ENCODE peak calls at places on chromosomes 12 and 14, in nine cellular contexts. D is A549, A is progenitor cell of endocrine pancreas, S is GM23338, X is left ventricle myocardium inferior, K is breast epithelium, U is ascending aorta, Q is fibroblast of mammary gland, Y is neural crest cell. I is an unnamed sample.

GRCh38 chr12:29316772-29317171 is 64.2 kb downstream of the ERGIC2 start:
- DNase-seq in D (no peak), A (no peak), S (peak), X (peak), K (no peak), U (no peak), Q (peak), Y (no peak), I (no peak)

GRCh38 chr12:27343255-27344000 is 10.8 kb downstream of the BMAL2 start:
- DNase-seq in D (peak), A (no peak), S (peak), X (no peak), K (no peak), U (no peak), Q (peak), Y (no peak), I (no peak)

GRCh38 chr14:59126714-59127436 is 61.6 kb upstream of the DAAM1 start:
- DNase-seq in D (peak), A (no peak), S (peak), X (no peak), K (no peak), U (no peak), Q (peak), Y (peak), I (no peak)

GRCh38 chr14:90553921-90554336 is 157.1 kb downstream of the CALM1 start:
- DNase-seq in D (no peak), A (no peak), S (no peak), X (no peak), K (no peak), U (no peak), Q (no peak), Y (no peak), I (no peak)

GRCh38 chr12:113149361-113150150 is at the start of gene CFAP73:
- DNase-seq in D (peak), A (peak), S (peak), X (peak), K (peak), U (no peak), Q (peak), Y (peak), I (no peak)

GRCh38 chr14:99910337-99911268 is 117.4 kb downstream of the EML1 start:
- DNase-seq in D (peak), A (no peak), S (no peak), X (no peak), K (no peak), U (no peak), Q (peak), Y (no peak), I (no peak)

GRCh38 chr14:99566390-99567354 is 37.3 kb downstream of the CCDC85C start:
- DNase-seq in D (no peak), A (no peak), S (no peak), X (no peak), K (no peak), U (no peak), Q (no peak), Y (no peak), I (no peak)

GRCh38 chr14:75654127-75654732 is 6.4 kb downstream of the ERG28 start:
- DNase-seq in D (peak), A (peak), S (peak), X (peak), K (peak), U (peak), Q (peak), Y (peak), I (peak)

GRCh38 chr14:93055651-93056115 is 60.0 kb downstream of the ITPK1 start:
- DNase-seq in D (no peak), A (no peak), S (no peak), X (no peak), K (no peak), U (no peak), Q (no peak), Y (no peak), I (no peak)

GRCh38 chr12:89862511-89863331 is 154.1 kb upstream of the ATP2B1 start:
- DNase-seq in D (no peak), A (no peak), S (no peak), X (no peak), K (no peak), U (no peak), Q (no peak), Y (no peak), I (peak)

GRCh38 chr12:124513297-124513867 is 54.0 kb downstream of the NCOR2 start:
- DNase-seq in D (peak), A (no peak), S (peak), X (no peak), K (no peak), U (no peak), Q (no peak), Y (no peak), I (no peak)

GRCh38 chr14:52325126-52325525 is 11.0 kb downstream of the PTGER2 start:
- DNase-seq in D (no peak), A (no peak), S (no peak), X (no peak), K (no peak), U (no peak), Q (peak), Y (no peak), I (no peak)

GRCh38 chr14:68268719-68269118 is 449.1 kb downstream of the RAD51B start:
- DNase-seq in D (no peak), A (no peak), S (no peak), X (no peak), K (no peak), U (no peak), Q (no peak), Y (no peak), I (no peak)

GRCh38 chr12:1019283-1019682 is 28.3 kb downstream of the ERC1 start:
- DNase-seq in D (no peak), A (no peak), S (no peak), X (no peak), K (no peak), U (no peak), Q (no peak), Y (no peak), I (no peak)

GRCh38 chr12:52181757-52182156 is 10.1 kb downstream of the KRT80 start:
- DNase-seq in D (no peak), A (no peak), S (peak), X (no peak), K (no peak), U (no peak), Q (peak), Y (no peak), I (no peak)

GRCh38 chr12:93783827-93784226 is 106.7 kb downstream of the CRADD start:
- DNase-seq in D (no peak), A (no peak), S (no peak), X (no peak), K (no peak), U (no peak), Q (peak), Y (no peak), I (no peak)

GRCh38 chr12:47509398-47509851 is 196.4 kb downstream of the RPAP3 start:
- DNase-seq in D (peak), A (no peak), S (no peak), X (no peak), K (no peak), U (no peak), Q (peak), Y (no peak), I (no peak)

GRCh38 chr12:74999474-74999873 is 210.2 kb downstream of the KCNC2 start:
- DNase-seq in D (no peak), A (no peak), S (no peak), X (no peak), K (no peak), U (no peak), Q (no peak), Y (no peak), I (no peak)

DNA sequence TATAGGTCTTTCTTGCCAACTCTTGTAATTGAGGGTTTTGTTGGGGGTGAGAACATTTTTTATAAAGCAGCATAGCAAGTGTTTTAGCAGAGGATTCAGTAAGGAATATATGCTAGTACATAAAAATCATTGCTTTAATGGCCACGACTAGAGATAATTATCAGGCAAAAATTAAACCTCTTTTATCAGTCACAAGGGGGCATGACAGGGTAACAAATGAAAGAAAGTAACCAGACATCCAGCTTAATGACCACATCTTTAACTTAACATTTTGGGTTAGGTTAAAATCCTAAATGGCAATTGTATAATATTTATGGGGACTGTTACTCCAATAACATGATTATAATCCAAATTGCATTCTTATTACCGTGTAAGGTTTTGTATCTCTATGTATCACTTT is 119.6 kb downstream of the LRRIQ1 start:
- DNase-seq in D (peak), A (no peak), S (peak), X (no peak), K (no peak), U (no peak), Q (peak), Y (no peak), I (no peak)
- TF ChIP-seq CTCF in D (peak), A (peak), S (peak), X (no peak), K (no peak), U (no peak), Q (peak), Y (peak), I (no peak)

DNA sequence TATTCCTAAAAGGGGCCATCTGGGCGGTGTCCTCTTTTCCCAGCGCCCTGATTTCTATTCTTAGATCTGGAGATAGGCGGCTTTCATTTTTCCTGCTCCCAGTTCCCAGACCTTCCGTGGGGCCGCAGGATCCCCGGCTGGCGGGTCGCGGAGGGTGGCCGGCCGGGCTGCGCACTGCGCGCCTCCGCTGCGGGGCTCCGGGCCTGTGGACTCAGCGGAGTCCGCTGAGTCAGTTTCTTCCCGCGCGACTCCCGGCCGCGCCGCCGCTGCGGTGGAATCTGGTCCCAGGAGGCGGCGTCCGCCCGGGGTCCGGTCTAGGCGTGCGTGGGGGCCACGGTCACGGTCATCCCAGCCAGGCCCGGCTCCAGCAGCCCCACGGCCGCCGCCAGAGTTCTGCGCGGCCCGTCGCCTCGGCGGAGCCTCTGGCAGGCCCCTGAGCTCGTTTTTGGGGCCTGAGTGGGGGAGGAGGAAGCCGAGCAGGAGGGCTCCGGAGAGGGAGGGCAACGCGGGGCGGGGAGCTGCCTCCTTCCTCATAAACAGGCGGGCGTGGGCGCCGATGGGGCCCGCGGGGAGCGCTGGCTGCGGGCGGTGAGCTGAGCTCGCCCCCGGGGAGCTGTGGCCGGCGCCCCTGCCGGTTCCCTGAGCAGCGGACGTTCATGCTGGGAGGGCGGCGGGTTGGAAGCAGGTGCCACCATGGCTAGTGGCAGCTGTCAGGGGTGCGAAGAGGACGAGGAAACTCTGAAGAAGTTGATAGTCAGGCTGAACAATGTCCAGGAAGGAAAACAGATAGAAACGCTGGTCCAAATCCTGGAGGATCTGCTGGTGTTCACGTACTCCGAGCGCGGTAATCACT is at the start of gene LRRK2:
- DNase-seq in D (peak), A (peak), S (peak), X (peak), K (peak), U (peak), Q (peak), Y (peak), I (peak)
- TF ChIP-seq CTCF in D (no peak), A (no peak), S (no peak), X (peak), K (no peak), U (no peak), Q (no peak), Y (peak), I (no peak)

GRCh38 chr12:81146228-81147225 is 68.6 kb downstream of the ACSS3 start:
- DNase-seq in D (no peak), A (no peak), S (no peak), X (no peak), K (no peak), U (no peak), Q (no peak), Y (no peak), I (no peak)

GRCh38 chr12:81143057-81143456 is 65.2 kb downstream of the ACSS3 start:
- DNase-seq in D (peak), A (no peak), S (no peak), X (no peak), K (no peak), U (no peak), Q (no peak), Y (no peak), I (no peak)

DNA sequence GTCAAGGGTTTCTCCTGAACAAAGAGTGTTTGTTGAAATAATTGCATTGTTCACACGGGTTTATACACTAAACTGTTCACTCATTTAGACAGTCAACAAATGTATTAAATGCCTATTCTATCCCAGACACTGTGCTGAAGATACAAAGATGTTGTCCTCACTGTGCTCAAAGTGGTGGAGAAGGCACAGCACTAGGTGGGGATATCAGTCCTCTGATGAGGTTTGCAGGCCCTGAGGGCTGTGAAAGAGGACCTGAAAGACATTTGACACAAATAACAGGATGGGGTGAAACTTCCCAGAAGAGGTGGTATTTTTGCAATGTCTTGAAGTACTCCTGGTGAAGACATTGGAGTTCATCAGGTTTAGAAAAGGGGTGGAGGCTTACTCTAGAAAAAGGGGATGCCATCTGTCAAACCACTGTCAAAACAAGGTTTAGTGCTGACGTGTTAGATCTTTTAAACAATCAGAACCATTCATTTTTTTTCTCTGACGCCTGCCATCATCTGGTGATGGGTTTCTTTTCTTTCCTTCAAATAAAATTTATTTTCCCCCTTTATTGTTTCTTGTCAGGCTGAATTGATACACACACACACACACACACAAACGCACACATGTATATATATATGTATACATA is 69.5 kb downstream of the ACSS3 start:
- DNase-seq in D (no peak), A (no peak), S (no peak), X (no peak), K (no peak), U (no peak), Q (no peak), Y (no peak), I (no peak)
- TF ChIP-seq CTCF in D (no peak), A (no peak), S (peak), X (no peak), K (no peak), U (no peak), Q (no peak), Y (no peak), I (no peak)

GRCh38 chr14:102875652-102876051 is 46.8 kb upstream of the AMN start:
- DNase-seq in D (no peak), A (no peak), S (no peak), X (no peak), K (no peak), U (no peak), Q (no peak), Y (no peak), I (no peak)

GRCh38 chr14:102873546-102874061 is 48.9 kb upstream of the AMN start:
- DNase-seq in D (peak), A (no peak), S (no peak), X (no peak), K (no peak), U (no peak), Q (no peak), Y (no peak), I (no peak)

GRCh38 chr14:102878970-102879460 is 43.4 kb upstream of the AMN start:
- DNase-seq in D (peak), A (no peak), S (no peak), X (no peak), K (no peak), U (no peak), Q (no peak), Y (no peak), I (no peak)

GRCh38 chr14:102882233-102882906 is 40.1 kb upstream of the AMN start:
- DNase-seq in D (no peak), A (no peak), S (no peak), X (no peak), K (no peak), U (no peak), Q (no peak), Y (no peak), I (no peak)

DNA sequence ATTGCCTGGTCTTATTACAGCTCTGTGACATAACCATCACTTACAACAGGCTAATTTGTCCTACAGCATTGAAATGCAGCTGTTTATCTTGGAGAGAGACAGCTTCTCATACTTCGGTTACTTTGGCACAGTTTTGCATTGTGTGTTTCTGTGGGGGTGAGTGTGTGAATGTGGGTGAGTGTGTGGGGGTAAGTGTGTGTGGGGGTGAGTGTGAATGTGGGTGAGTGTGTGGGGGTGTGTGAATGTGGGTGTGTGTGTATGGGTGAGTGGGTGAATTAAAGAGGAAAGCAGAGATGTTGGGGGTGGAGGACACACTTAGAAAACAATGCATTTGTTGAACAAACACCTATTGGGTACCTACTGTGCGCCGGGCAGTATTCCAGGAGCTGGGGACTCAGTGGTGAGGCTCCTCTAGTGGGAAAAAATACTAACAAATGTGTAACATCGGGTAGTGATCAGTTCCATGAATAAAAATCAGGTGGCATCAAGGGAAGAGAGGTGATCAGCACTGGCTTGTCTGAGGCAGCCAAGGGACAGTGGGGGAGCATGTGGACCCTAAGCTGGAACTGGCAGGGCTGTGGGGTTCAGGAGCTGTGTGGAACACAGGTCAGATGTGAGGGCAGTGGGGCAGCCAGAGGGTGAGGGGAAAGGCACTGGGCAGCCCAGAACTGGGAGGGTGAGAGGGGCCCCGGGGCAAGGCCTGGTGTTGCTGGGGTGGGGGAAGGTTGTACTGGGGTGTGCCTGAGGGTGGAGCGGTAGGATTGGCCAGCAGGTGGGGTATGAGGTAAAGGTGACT is 44.1 kb upstream of the AMN start:
- DNase-seq in D (peak), A (no peak), S (peak), X (no peak), K (no peak), U (no peak), Q (no peak), Y (no peak), I (no peak)
- TF ChIP-seq CTCF in D (no peak), A (no peak), S (peak), X (no peak), K (no peak), U (no peak), Q (no peak), Y (no peak), I (no peak)

GRCh38 chr12:5912437-5913334 is 32.4 kb downstream of the ANO2 start:
- DNase-seq in D (peak), A (no peak), S (peak), X (no peak), K (no peak), U (no peak), Q (no peak), Y (peak), I (no peak)
- TF ChIP-seq CTCF in D (no peak), A (peak), S (peak), X (no peak), K (no peak), U (no peak), Q (peak), Y (peak), I (no peak)

I was measured in activated B cell treated with CpG ODN at 0.5 μM for 24 hours.